ENCODE peak calls at places on chromosome 6, in five cellular contexts. One of them, this sample, is unnamed.

GRCh38 chr6:143999406-143999805 is 8.7 kb downstream of the PLAGL1 start:
- DNase-seq in heart left ventricle: no peak
- DNase-seq in astrocyte of the spinal cord: peak
- DNase-seq in colonic mucosa: no peak
- DNase-seq in hepatocyte: no peak
- DNase-seq in this sample: no peak

GRCh38 chr6:140284871-140285270 is 910.4 kb upstream of the CITED2 start:
- DNase-seq in colonic mucosa: no peak
- DNase-seq in heart left ventricle: no peak
- DNase-seq in astrocyte of the spinal cord: no peak
- DNase-seq in hepatocyte: no peak
- DNase-seq in this sample: no peak

GRCh38 chr6:168062346-168063289 is 16.4 kb downstream of the FRMD1 start:
- DNase-seq in heart left ventricle: no peak
- DNase-seq in hepatocyte: no peak
- DNase-seq in astrocyte of the spinal cord: no peak
- DNase-seq in colonic mucosa: no peak
- DNase-seq in this sample: no peak

GRCh38 chr6:149680490-149680889 is 32.0 kb upstream of the KATNA1 start:
- DNase-seq in colonic mucosa: no peak
- DNase-seq in astrocyte of the spinal cord: no peak
- DNase-seq in hepatocyte: no peak
- DNase-seq in heart left ventricle: no peak
- DNase-seq in this sample: no peak

GRCh38 chr6:164085552-164086325 is 671.2 kb downstream of the QKI start:
- DNase-seq in hepatocyte: no peak
- DNase-seq in astrocyte of the spinal cord: peak
- DNase-seq in colonic mucosa: no peak
- DNase-seq in heart left ventricle: peak
- DNase-seq in this sample: no peak

GRCh38 chr6:119476554-119476953 is 127.0 kb upstream of the MAN1A1 start:
- DNase-seq in colonic mucosa: no peak
- DNase-seq in astrocyte of the spinal cord: peak
- DNase-seq in heart left ventricle: no peak
- DNase-seq in hepatocyte: no peak
- DNase-seq in this sample: no peak

GRCh38 chr6:170152111-170152926 is 138.6 kb downstream of the DLL1 start:
- DNase-seq in heart left ventricle: peak
- DNase-seq in astrocyte of the spinal cord: peak
- DNase-seq in colonic mucosa: peak
- DNase-seq in hepatocyte: no peak
- DNase-seq in this sample: no peak

GRCh38 chr6:21438237-21438985 is 155.1 kb upstream of the SOX4 start:
- DNase-seq in heart left ventricle: no peak
- DNase-seq in astrocyte of the spinal cord: peak
- DNase-seq in hepatocyte: no peak
- DNase-seq in colonic mucosa: no peak
- DNase-seq in this sample: no peak

GRCh38 chr6:35168461-35168861 is 27.3 kb upstream of the TCP11 start:
- DNase-seq in astrocyte of the spinal cord: no peak
- DNase-seq in heart left ventricle: no peak
- DNase-seq in colonic mucosa: no peak
- DNase-seq in hepatocyte: no peak
- DNase-seq in this sample: no peak

GRCh38 chr6:335146-335545 is 42.9 kb downstream of the DUSP22 start:
- DNase-seq in heart left ventricle: no peak
- DNase-seq in astrocyte of the spinal cord: no peak
- DNase-seq in colonic mucosa: no peak
- DNase-seq in hepatocyte: no peak
- DNase-seq in this sample: no peak

GRCh38 chr6:44696099-44696498 is 308.6 kb downstream of the CDC5L start:
- DNase-seq in astrocyte of the spinal cord: peak
- DNase-seq in colonic mucosa: no peak
- DNase-seq in hepatocyte: no peak
- DNase-seq in heart left ventricle: no peak
- DNase-seq in this sample: no peak

GRCh38 chr6:63663147-63663877 is 27.7 kb downstream of the PHF3 start:
- DNase-seq in hepatocyte: peak
- DNase-seq in colonic mucosa: no peak
- DNase-seq in heart left ventricle: no peak
- DNase-seq in astrocyte of the spinal cord: peak
- DNase-seq in this sample: no peak

GRCh38 chr6:52417675-52418111 is 2.4 kb upstream of the EFHC1 start:
- DNase-seq in heart left ventricle: no peak
- DNase-seq in colonic mucosa: no peak
- DNase-seq in astrocyte of the spinal cord: peak
- DNase-seq in hepatocyte: peak
- DNase-seq in this sample: no peak

GRCh38 chr6:14228571-14228970 is 111.0 kb downstream of the CD83 start:
- DNase-seq in colonic mucosa: peak
- DNase-seq in astrocyte of the spinal cord: peak
- DNase-seq in heart left ventricle: no peak
- DNase-seq in hepatocyte: no peak
- DNase-seq in this sample: no peak

GRCh38 chr6:156933201-156934053 is 156.2 kb downstream of the ARID1B start:
- DNase-seq in astrocyte of the spinal cord: no peak
- DNase-seq in heart left ventricle: peak
- DNase-seq in hepatocyte: peak
- DNase-seq in colonic mucosa: peak
- DNase-seq in this sample: peak

GRCh38 chr6:155004576-155005345 is 9.6 kb downstream of the TIAM2 start:
- DNase-seq in colonic mucosa: no peak
- DNase-seq in hepatocyte: no peak
- DNase-seq in astrocyte of the spinal cord: no peak
- DNase-seq in heart left ventricle: no peak
- DNase-seq in this sample: no peak

GRCh38 chr6:127879685-127880084 is 21.2 kb downstream of the THEMIS start:
- DNase-seq in astrocyte of the spinal cord: peak
- DNase-seq in heart left ventricle: peak
- DNase-seq in hepatocyte: peak
- DNase-seq in colonic mucosa: no peak
- DNase-seq in this sample: no peak

GRCh38 chr6:105587349-105588115 is 184.7 kb upstream of the PREP start:
- DNase-seq in hepatocyte: no peak
- DNase-seq in astrocyte of the spinal cord: no peak
- DNase-seq in heart left ventricle: no peak
- DNase-seq in colonic mucosa: no peak
- DNase-seq in this sample: no peak

GRCh38 chr6:91097316-91097878 is 510.5 kb upstream of the MAP3K7 start:
- DNase-seq in heart left ventricle: peak
- DNase-seq in astrocyte of the spinal cord: peak
- DNase-seq in colonic mucosa: no peak
- DNase-seq in hepatocyte: peak
- DNase-seq in this sample: no peak

GRCh38 chr6:70857387-70858077 is 99.3 kb downstream of the B3GAT2 start:
- DNase-seq in astrocyte of the spinal cord: no peak
- DNase-seq in heart left ventricle: no peak
- DNase-seq in hepatocyte: no peak
- DNase-seq in colonic mucosa: no peak
- DNase-seq in this sample: no peak

GRCh38 chr6:127267742-127268588 is 1.3 kb downstream of the RNF146 start:
- DNase-seq in astrocyte of the spinal cord: no peak
- DNase-seq in heart left ventricle: no peak
- DNase-seq in hepatocyte: no peak
- DNase-seq in colonic mucosa: no peak
- DNase-seq in this sample: no peak

GRCh38 chr6:116384727-116385461 is 14.1 kb downstream of the DSE start:
- DNase-seq in astrocyte of the spinal cord: no peak
- DNase-seq in heart left ventricle: no peak
- DNase-seq in colonic mucosa: no peak
- DNase-seq in hepatocyte: no peak
- DNase-seq in this sample: no peak

GRCh38 chr6:125944896-125945295 is 11.7 kb upstream of the HINT3 start:
- DNase-seq in astrocyte of the spinal cord: no peak
- DNase-seq in hepatocyte: no peak
- DNase-seq in colonic mucosa: no peak
- DNase-seq in heart left ventricle: no peak
- DNase-seq in this sample: no peak

GRCh38 chr6:36340671-36341454 is 4.2 kb upstream of the BNIP5 start:
- DNase-seq in astrocyte of the spinal cord: peak
- DNase-seq in heart left ventricle: peak
- DNase-seq in hepatocyte: peak
- DNase-seq in colonic mucosa: peak
- DNase-seq in this sample: no peak

GRCh38 chr6:41372526-41373366 is 37.3 kb downstream of the NCR2 start:
- DNase-seq in colonic mucosa: no peak
- DNase-seq in astrocyte of the spinal cord: peak
- DNase-seq in hepatocyte: no peak
- DNase-seq in heart left ventricle: no peak
- DNase-seq in this sample: no peak

GRCh38 chr6:11616200-11616611 is 78.7 kb downstream of the TMEM170B start:
- DNase-seq in heart left ventricle: peak
- DNase-seq in astrocyte of the spinal cord: peak
- DNase-seq in colonic mucosa: no peak
- DNase-seq in hepatocyte: no peak
- DNase-seq in this sample: no peak

GRCh38 chr6:11622156-11622555 is 84.6 kb downstream of the TMEM170B start:
- DNase-seq in colonic mucosa: no peak
- DNase-seq in hepatocyte: no peak
- DNase-seq in astrocyte of the spinal cord: no peak
- DNase-seq in heart left ventricle: no peak
- DNase-seq in this sample: no peak

GRCh38 chr6:11615214-11615602 is 77.7 kb downstream of the TMEM170B start:
- DNase-seq in hepatocyte: no peak
- DNase-seq in astrocyte of the spinal cord: peak
- DNase-seq in heart left ventricle: no peak
- DNase-seq in colonic mucosa: no peak
- DNase-seq in this sample: no peak

GRCh38 chr6:11621119-11621518 is 83.6 kb downstream of the TMEM170B start:
- DNase-seq in heart left ventricle: no peak
- DNase-seq in hepatocyte: no peak
- DNase-seq in astrocyte of the spinal cord: no peak
- DNase-seq in colonic mucosa: no peak
- DNase-seq in this sample: no peak

DNA sequence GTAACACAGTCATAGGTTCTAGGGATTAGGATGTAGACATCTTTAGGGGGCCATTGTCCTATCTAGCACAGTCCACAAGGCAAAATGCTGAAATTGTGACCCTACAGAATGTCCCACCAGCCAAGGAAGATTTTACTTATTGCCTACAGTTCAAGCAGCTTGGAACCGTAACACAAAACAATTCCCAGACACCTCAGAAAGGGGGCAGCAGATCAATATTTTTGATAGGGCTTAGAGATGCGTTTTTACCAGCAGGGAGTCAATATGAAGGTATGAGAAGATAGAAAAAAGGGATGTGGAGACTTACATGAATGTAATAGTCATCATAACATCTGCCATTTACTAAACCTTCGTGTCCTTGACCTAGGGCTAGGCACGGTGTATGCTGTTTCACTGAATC is 81.0 kb downstream of the TMEM170B start:
- DNase-seq in astrocyte of the spinal cord: peak
- DNase-seq in colonic mucosa: no peak
- DNase-seq in hepatocyte: no peak
- DNase-seq in heart left ventricle: no peak
- DNase-seq in this sample: no peak
- TF ChIP-seq CTCF in astrocyte of the spinal cord: peak
- TF ChIP-seq CTCF in colonic mucosa: no peak
- TF ChIP-seq CTCF in hepatocyte: peak
- TF ChIP-seq CTCF in heart left ventricle: peak
- TF ChIP-seq CTCF in this sample: peak

DNA sequence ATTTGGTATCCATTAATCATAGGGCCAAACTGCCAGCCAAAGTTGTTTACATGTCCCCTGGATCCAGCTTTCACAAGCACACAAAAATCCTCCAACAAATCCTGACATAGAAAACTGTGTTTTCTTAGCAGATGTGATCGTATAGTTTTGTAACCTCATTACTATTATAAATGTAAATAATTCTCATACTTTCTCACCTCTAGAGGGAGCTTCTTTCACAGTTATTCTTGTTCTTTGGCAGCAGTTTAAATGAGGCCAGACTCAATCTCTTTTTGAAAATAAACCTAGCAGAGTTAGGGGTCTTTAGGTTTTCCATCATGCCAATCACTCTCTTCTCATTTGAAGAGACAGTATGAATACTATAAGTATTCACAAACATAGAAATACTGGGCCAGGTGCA is 17.0 kb upstream of the ZNF318 start:
- DNase-seq in colonic mucosa: no peak
- DNase-seq in hepatocyte: peak
- DNase-seq in astrocyte of the spinal cord: no peak
- DNase-seq in heart left ventricle: no peak
- DNase-seq in this sample: no peak
- TF ChIP-seq CTCF in colonic mucosa: peak
- TF ChIP-seq CTCF in hepatocyte: peak
- TF ChIP-seq CTCF in astrocyte of the spinal cord: no peak
- TF ChIP-seq CTCF in heart left ventricle: peak
- TF ChIP-seq CTCF in this sample: peak

DNA sequence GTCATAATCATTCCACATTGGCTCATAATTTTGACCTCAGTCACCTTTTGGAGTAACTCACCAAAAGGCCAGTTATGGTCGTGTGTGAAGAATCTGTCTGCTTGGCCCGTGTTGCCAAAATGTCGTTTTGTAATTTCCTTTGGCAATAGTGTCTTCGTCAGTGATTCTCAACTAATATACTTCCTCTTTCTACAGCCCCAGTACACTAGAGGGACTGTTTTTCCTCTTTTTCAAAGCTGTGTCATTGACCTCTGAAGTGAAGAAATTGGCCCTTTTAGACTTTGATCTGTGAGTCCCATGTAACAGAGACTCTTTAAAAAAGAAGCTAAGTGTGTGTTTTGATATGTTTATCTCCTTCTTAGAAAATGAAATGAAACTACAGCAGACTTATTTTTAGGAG is 5.2 kb downstream of the FOXO3 start:
- DNase-seq in astrocyte of the spinal cord: peak
- DNase-seq in heart left ventricle: peak
- DNase-seq in colonic mucosa: peak
- DNase-seq in hepatocyte: no peak
- DNase-seq in this sample: no peak
- TF ChIP-seq CTCF in astrocyte of the spinal cord: peak
- TF ChIP-seq CTCF in heart left ventricle: peak
- TF ChIP-seq CTCF in colonic mucosa: no peak
- TF ChIP-seq CTCF in hepatocyte: peak
- TF ChIP-seq CTCF in this sample: no peak

DNA sequence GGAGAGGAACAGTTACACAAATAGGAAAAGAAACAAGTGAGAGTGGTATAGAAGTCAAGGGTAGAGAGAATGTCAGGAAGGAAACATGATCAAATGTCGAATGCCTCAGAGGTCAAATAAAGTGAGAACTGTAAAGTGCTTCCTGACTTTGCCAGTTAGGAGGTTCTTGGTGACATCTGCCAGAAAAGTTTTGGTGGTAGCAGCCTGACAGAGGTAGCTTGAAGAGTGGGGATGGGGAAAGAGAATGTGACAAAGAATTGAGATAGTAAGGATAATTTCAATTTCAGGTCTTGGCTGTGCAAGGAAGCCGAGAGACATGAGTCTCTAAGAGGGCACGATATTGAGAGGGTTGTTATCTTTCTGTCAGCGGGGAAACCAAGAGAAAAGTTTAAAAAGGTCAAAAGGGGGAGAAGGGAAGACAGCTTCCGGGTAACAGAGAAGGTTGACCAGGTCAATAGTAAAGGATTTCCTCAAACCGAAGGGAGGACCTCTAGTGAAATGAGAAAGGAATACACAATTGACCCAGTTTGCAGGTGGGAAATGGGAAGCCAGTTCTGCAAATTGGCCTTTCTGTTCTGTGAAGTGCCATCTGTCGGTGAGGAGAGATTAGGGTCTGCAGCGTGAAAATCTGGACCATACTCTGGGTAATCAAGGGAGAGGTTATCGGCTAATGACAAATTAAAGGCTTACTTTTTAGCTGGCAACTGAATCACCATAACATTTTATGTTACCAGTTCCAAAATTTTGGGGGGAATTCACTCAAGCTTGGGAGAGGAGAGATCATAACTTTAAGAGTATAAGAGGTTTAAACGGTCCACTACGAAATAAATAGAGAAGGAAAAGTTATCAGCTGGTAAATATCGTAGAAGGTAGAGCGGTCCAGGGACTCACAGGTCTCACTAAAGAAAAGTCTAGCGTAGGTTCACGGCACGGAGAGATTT is 973 bp upstream of the BRD2 start:
- DNase-seq in heart left ventricle: no peak
- DNase-seq in hepatocyte: peak
- DNase-seq in colonic mucosa: peak
- DNase-seq in astrocyte of the spinal cord: peak
- DNase-seq in this sample: no peak
- TF ChIP-seq CTCF in heart left ventricle: peak
- TF ChIP-seq CTCF in hepatocyte: peak
- TF ChIP-seq CTCF in colonic mucosa: peak
- TF ChIP-seq CTCF in astrocyte of the spinal cord: peak
- TF ChIP-seq CTCF in this sample: peak

This sample was measured in LNCaP clone FGC.